ENCODE peak calls at places on chromosomes 3 and 15, in nine cellular contexts. One of them, this sample, is unnamed.

GRCh38 chr3:155963557-155963956 is 93.1 kb downstream of the GMPS start:
- DNase-seq in T-helper 1 cell: no peak
- DNase-seq in T-helper 2 cell: no peak
- DNase-seq in mucosa of gallbladder: no peak
- DNase-seq in colonic mucosa: no peak
- DNase-seq in GM12878: no peak
- DNase-seq in substantia nigra: no peak
- DNase-seq in amniotic stem cell: no peak
- DNase-seq in sigmoid colon: no peak
- DNase-seq in this sample: no peak

GRCh38 chr3:48067271-48067670 is 51.1 kb upstream of the MAP4 start:
- DNase-seq in T-helper 1 cell: no peak
- DNase-seq in T-helper 2 cell: no peak
- DNase-seq in mucosa of gallbladder: no peak
- DNase-seq in colonic mucosa: no peak
- DNase-seq in GM12878: no peak
- DNase-seq in substantia nigra: no peak
- DNase-seq in amniotic stem cell: no peak
- DNase-seq in sigmoid colon: no peak
- DNase-seq in this sample: no peak

GRCh38 chr3:53224026-53224425 is 31.8 kb downstream of the TKT start:
- DNase-seq in T-helper 1 cell: no peak
- DNase-seq in T-helper 2 cell: no peak
- DNase-seq in mucosa of gallbladder: no peak
- DNase-seq in colonic mucosa: no peak
- DNase-seq in GM12878: no peak
- DNase-seq in substantia nigra: no peak
- DNase-seq in amniotic stem cell: no peak
- DNase-seq in sigmoid colon: no peak
- DNase-seq in this sample: no peak

GRCh38 chr15:41727143-41727542 is 47.1 kb upstream of the MAPKBP1 start:
- DNase-seq in T-helper 1 cell: no peak
- DNase-seq in T-helper 2 cell: no peak
- DNase-seq in mucosa of gallbladder: no peak
- DNase-seq in colonic mucosa: no peak
- DNase-seq in GM12878: no peak
- DNase-seq in substantia nigra: no peak
- DNase-seq in amniotic stem cell: no peak
- DNase-seq in sigmoid colon: no peak
- DNase-seq in this sample: no peak

GRCh38 chr3:55190296-55190695 is 262.4 kb upstream of the LRTM1 start:
- DNase-seq in T-helper 1 cell: no peak
- DNase-seq in T-helper 2 cell: no peak
- DNase-seq in mucosa of gallbladder: no peak
- DNase-seq in colonic mucosa: no peak
- DNase-seq in GM12878: no peak
- DNase-seq in substantia nigra: no peak
- DNase-seq in amniotic stem cell: no peak
- DNase-seq in sigmoid colon: no peak
- DNase-seq in this sample: no peak

GRCh38 chr3:197083486-197083885 is 53.9 kb upstream of the MELTF start:
- DNase-seq in T-helper 1 cell: no peak
- DNase-seq in T-helper 2 cell: no peak
- DNase-seq in mucosa of gallbladder: no peak
- DNase-seq in colonic mucosa: no peak
- DNase-seq in GM12878: no peak
- DNase-seq in substantia nigra: no peak
- DNase-seq in amniotic stem cell: peak; percentile 17
- DNase-seq in sigmoid colon: no peak
- DNase-seq in this sample: no peak

GRCh38 chr3:97970131-97970530 is 2.1 kb downstream of the RIOX2 start:
- DNase-seq in T-helper 1 cell: no peak
- DNase-seq in T-helper 2 cell: no peak
- DNase-seq in mucosa of gallbladder: no peak
- DNase-seq in colonic mucosa: no peak
- DNase-seq in GM12878: no peak
- DNase-seq in substantia nigra: no peak
- DNase-seq in amniotic stem cell: no peak
- DNase-seq in sigmoid colon: no peak
- DNase-seq in this sample: no peak

GRCh38 chr3:122934251-122934650 is 93.3 kb downstream of the SEMA5B start:
- DNase-seq in T-helper 1 cell: no peak
- DNase-seq in T-helper 2 cell: no peak
- DNase-seq in mucosa of gallbladder: no peak
- DNase-seq in colonic mucosa: no peak
- DNase-seq in GM12878: no peak
- DNase-seq in substantia nigra: no peak
- DNase-seq in amniotic stem cell: no peak
- DNase-seq in sigmoid colon: no peak
- DNase-seq in this sample: no peak

GRCh38 chr3:14535616-14536015 is 4.5 kb downstream of the GRIP2 start:
- DNase-seq in T-helper 1 cell: no peak
- DNase-seq in T-helper 2 cell: no peak
- DNase-seq in mucosa of gallbladder: no peak
- DNase-seq in colonic mucosa: no peak
- DNase-seq in GM12878: no peak
- DNase-seq in substantia nigra: no peak
- DNase-seq in amniotic stem cell: no peak
- DNase-seq in sigmoid colon: no peak
- DNase-seq in this sample: no peak

GRCh38 chr15:77589839-77590238 is 42.9 kb downstream of the LINGO1 start:
- DNase-seq in T-helper 1 cell: no peak
- DNase-seq in T-helper 2 cell: no peak
- DNase-seq in mucosa of gallbladder: no peak
- DNase-seq in colonic mucosa: no peak
- DNase-seq in GM12878: no peak
- DNase-seq in substantia nigra: peak; percentile 74
- DNase-seq in amniotic stem cell: no peak
- DNase-seq in sigmoid colon: no peak
- DNase-seq in this sample: no peak

GRCh38 chr3:10400050-10400748 is 79.3 kb upstream of the SEC13 start:
- DNase-seq in T-helper 1 cell: no peak
- DNase-seq in T-helper 2 cell: no peak
- DNase-seq in mucosa of gallbladder: no peak
- DNase-seq in colonic mucosa: no peak
- DNase-seq in GM12878: no peak
- DNase-seq in substantia nigra: no peak
- DNase-seq in amniotic stem cell: no peak
- DNase-seq in sigmoid colon: no peak
- DNase-seq in this sample: no peak

GRCh38 chr3:104909188-104909587 is 457.5 kb upstream of the ALCAM start:
- DNase-seq in T-helper 1 cell: no peak
- DNase-seq in T-helper 2 cell: no peak
- DNase-seq in mucosa of gallbladder: no peak
- DNase-seq in colonic mucosa: no peak
- DNase-seq in GM12878: no peak
- DNase-seq in substantia nigra: no peak
- DNase-seq in amniotic stem cell: no peak
- DNase-seq in sigmoid colon: no peak
- DNase-seq in this sample: no peak

GRCh38 chr15:90840954-90841353 is 27.4 kb upstream of the FURIN start:
- DNase-seq in T-helper 1 cell: no peak
- DNase-seq in T-helper 2 cell: no peak
- DNase-seq in mucosa of gallbladder: no peak
- DNase-seq in colonic mucosa: no peak
- DNase-seq in GM12878: no peak
- DNase-seq in substantia nigra: no peak
- DNase-seq in amniotic stem cell: no peak
- DNase-seq in sigmoid colon: no peak
- DNase-seq in this sample: no peak

GRCh38 chr15:75036269-75036668 is 12.9 kb downstream of the PPCDC start:
- DNase-seq in T-helper 1 cell: no peak
- DNase-seq in T-helper 2 cell: no peak
- DNase-seq in mucosa of gallbladder: peak; percentile 80
- DNase-seq in colonic mucosa: peak; percentile 60
- DNase-seq in GM12878: no peak
- DNase-seq in substantia nigra: no peak
- DNase-seq in amniotic stem cell: no peak
- DNase-seq in sigmoid colon: no peak
- DNase-seq in this sample: no peak

GRCh38 chr3:183815951-183816475 is 9.4 kb downstream of the MAP6D1 start:
- DNase-seq in T-helper 1 cell: no peak
- DNase-seq in T-helper 2 cell: no peak
- DNase-seq in mucosa of gallbladder: no peak
- DNase-seq in colonic mucosa: no peak
- DNase-seq in GM12878: no peak
- DNase-seq in substantia nigra: no peak
- DNase-seq in amniotic stem cell: no peak
- DNase-seq in sigmoid colon: no peak
- DNase-seq in this sample: no peak

GRCh38 chr15:72474912-72475601 is 927 bp downstream of the ARIH1 start:
- DNase-seq in T-helper 1 cell: peak; percentile 76
- DNase-seq in T-helper 2 cell: peak; percentile 74
- DNase-seq in mucosa of gallbladder: peak; percentile 77
- DNase-seq in colonic mucosa: peak; percentile 78
- DNase-seq in GM12878: peak; percentile 35
- DNase-seq in substantia nigra: peak; percentile 40
- DNase-seq in amniotic stem cell: no peak
- DNase-seq in sigmoid colon: peak; percentile 92
- DNase-seq in this sample: peak; percentile 62

GRCh38 chr3:148937477-148937876 is 53.9 kb upstream of the GYG1 start:
- DNase-seq in T-helper 1 cell: no peak
- DNase-seq in T-helper 2 cell: no peak
- DNase-seq in mucosa of gallbladder: no peak
- DNase-seq in colonic mucosa: no peak
- DNase-seq in GM12878: no peak
- DNase-seq in substantia nigra: no peak
- DNase-seq in amniotic stem cell: no peak
- DNase-seq in sigmoid colon: no peak
- DNase-seq in this sample: no peak

GRCh38 chr3:4739289-4740236 is 239.7 kb upstream of the BHLHE40 start:
- DNase-seq in T-helper 1 cell: no peak
- DNase-seq in T-helper 2 cell: no peak
- DNase-seq in mucosa of gallbladder: no peak
- DNase-seq in colonic mucosa: no peak
- DNase-seq in GM12878: no peak
- DNase-seq in substantia nigra: no peak
- DNase-seq in amniotic stem cell: no peak
- DNase-seq in sigmoid colon: no peak
- DNase-seq in this sample: no peak

GRCh38 chr3:108305484-108306172 is 9.3 kb downstream of the HHLA2 start:
- DNase-seq in T-helper 1 cell: no peak
- DNase-seq in T-helper 2 cell: no peak
- DNase-seq in mucosa of gallbladder: peak; percentile 84
- DNase-seq in colonic mucosa: peak; percentile 83
- DNase-seq in GM12878: no peak
- DNase-seq in substantia nigra: no peak
- DNase-seq in amniotic stem cell: no peak
- DNase-seq in sigmoid colon: no peak
- DNase-seq in this sample: no peak

GRCh38 chr3:169241575-169241927 is 422.0 kb downstream of the MECOM start:
- DNase-seq in T-helper 1 cell: no peak
- DNase-seq in T-helper 2 cell: no peak
- DNase-seq in mucosa of gallbladder: no peak
- DNase-seq in colonic mucosa: no peak
- DNase-seq in GM12878: no peak
- DNase-seq in substantia nigra: no peak
- DNase-seq in amniotic stem cell: no peak
- DNase-seq in sigmoid colon: no peak
- DNase-seq in this sample: no peak

GRCh38 chr3:30743641-30744317 is 137.4 kb downstream of the TGFBR2 start:
- DNase-seq in T-helper 1 cell: no peak
- DNase-seq in T-helper 2 cell: no peak
- DNase-seq in mucosa of gallbladder: no peak
- DNase-seq in colonic mucosa: no peak
- DNase-seq in GM12878: no peak
- DNase-seq in substantia nigra: no peak
- DNase-seq in amniotic stem cell: no peak
- DNase-seq in sigmoid colon: no peak
- DNase-seq in this sample: no peak

GRCh38 chr3:127670761-127671522 is 1.8 kb upstream of the ABTB1 start:
- DNase-seq in T-helper 1 cell: no peak
- DNase-seq in T-helper 2 cell: no peak
- DNase-seq in mucosa of gallbladder: no peak
- DNase-seq in colonic mucosa: peak; percentile 18
- DNase-seq in GM12878: no peak
- DNase-seq in substantia nigra: no peak
- DNase-seq in amniotic stem cell: no peak
- DNase-seq in sigmoid colon: peak; percentile 64
- DNase-seq in this sample: no peak

GRCh38 chr3:49602877-49603411 is 48.7 kb downstream of the BSN start:
- DNase-seq in T-helper 1 cell: peak; percentile 21
- DNase-seq in T-helper 2 cell: peak; percentile 39
- DNase-seq in mucosa of gallbladder: no peak
- DNase-seq in colonic mucosa: no peak
- DNase-seq in GM12878: no peak
- DNase-seq in substantia nigra: no peak
- DNase-seq in amniotic stem cell: no peak
- DNase-seq in sigmoid colon: peak; percentile 32
- DNase-seq in this sample: peak; percentile 7

This sample was measured in effector CD8-positive, alpha-beta T cell.